ENCODE peak calls at places on chromosomes 5 and 9, in six cellular contexts. B, E, N, R, K and L are unnamed samples.

GRCh38 chr9:122228906-122229837 is at the start of gene LHX6:
- DNase-seq in N (no peak), B (peak), K (no peak), R (no peak), E (no peak), L (no peak)

GRCh38 chr9:86020731-86021130 is 78.6 kb downstream of the GOLM1 start:
- DNase-seq in B (no peak), R (no peak), E (no peak), N (no peak), K (no peak), L (peak)

GRCh38 chr9:107684224-107684623 is 194.7 kb upstream of the KLF4 start:
- DNase-seq in R (no peak), N (no peak), K (no peak), E (no peak), B (peak), L (no peak)

GRCh38 chr5:142032747-142033631 is 20.2 kb upstream of the GNPDA1 start:
- DNase-seq in N (no peak), R (no peak), E (no peak), B (no peak), K (no peak), L (no peak)

GRCh38 chr5:142015781-142016533 is 3.1 kb upstream of the GNPDA1 start:
- DNase-seq in N (no peak), B (peak), K (no peak), E (no peak), R (no peak), L (no peak)

GRCh38 chr9:69822091-69822750 is 1.6 kb downstream of the CFAP95 start:
- DNase-seq in K (no peak), E (no peak), N (no peak), B (no peak), R (no peak), L (peak)

GRCh38 chr5:35904443-35905132 is 33.8 kb downstream of the CAPSL start:
- DNase-seq in E (no peak), B (no peak), R (no peak), N (no peak), K (no peak), L (no peak)

GRCh38 chr5:52840286-52841050 is 52.8 kb downstream of the ITGA1 start:
- DNase-seq in R (no peak), N (no peak), B (no peak), K (no peak), E (no peak), L (peak)

GRCh38 chr5:99543841-99544240 is 615.0 kb upstream of the CHD1 start:
- DNase-seq in B (peak), N (no peak), K (no peak), E (no peak), R (no peak), L (peak)

GRCh38 chr5:65262590-65263189 is 219.0 kb downstream of the ADAMTS6 start:
- DNase-seq in R (peak), B (peak), K (no peak), E (no peak), N (peak), L (peak)

GRCh38 chr5:138925090-138925635 is 50.0 kb upstream of the LRRTM2 start:
- DNase-seq in E (no peak), R (no peak), K (no peak), B (no peak), N (no peak), L (no peak)
- TF ChIP-seq CTCF in E (no peak), R (no peak), K (no peak), B (no peak), N (no peak), L (no peak)

GRCh38 chr5:74201334-74202081 is 439.0 kb downstream of the ENC1 start:
- DNase-seq in B (peak), E (no peak), K (no peak), N (no peak), R (peak), L (peak)
- TF ChIP-seq CTCF in B (no peak), E (no peak), K (no peak), N (no peak), R (no peak), L (peak)

GRCh38 chr9:98767915-98768314 is 28.4 kb downstream of the ANKS6 start:
- DNase-seq in B (no peak), E (no peak), R (no peak), K (no peak), N (no peak), L (no peak)
- TF ChIP-seq CTCF in B (no peak), E (no peak), R (no peak), K (no peak), N (no peak), L (no peak)

GRCh38 chr5:155833282-155833681 is 493.7 kb upstream of the SGCD start:
- DNase-seq in R (no peak), K (no peak), B (no peak), E (no peak), N (no peak), L (no peak)
- TF ChIP-seq CTCF in R (no peak), K (no peak), B (no peak), E (no peak), N (no peak), L (peak)

DNA sequence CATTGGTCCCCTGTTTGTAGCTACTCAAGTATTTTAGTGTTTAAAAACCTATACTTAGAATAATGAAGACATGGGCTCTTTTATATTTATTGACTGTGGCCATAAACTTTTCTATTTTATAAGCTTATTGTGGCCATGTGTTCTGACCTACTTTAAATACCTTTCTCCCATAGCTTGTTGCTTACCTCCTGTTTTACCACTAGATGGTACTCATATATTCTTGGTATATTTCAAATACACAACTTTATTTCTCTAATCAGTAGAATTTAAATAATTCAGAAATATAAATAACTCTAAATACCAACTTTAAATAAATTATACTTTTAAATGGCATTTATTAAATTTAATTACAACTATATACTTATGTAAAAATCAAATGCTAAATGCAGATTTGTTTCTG is 498.0 kb downstream of the PRDM9 start:
- DNase-seq in E (no peak), K (no peak), B (peak), R (no peak), N (no peak), L (no peak)
- TF ChIP-seq CTCF in E (no peak), K (no peak), B (peak), R (no peak), N (no peak), L (no peak)

GRCh38 chr5:100790170-100790665 is 112.9 kb downstream of the ST8SIA4 start:
- DNase-seq in B (no peak), N (no peak), K (no peak), R (no peak), E (no peak), L (no peak)
- TF ChIP-seq CTCF in B (no peak), N (no peak), K (no peak), R (no peak), E (peak), L (no peak)

DNA sequence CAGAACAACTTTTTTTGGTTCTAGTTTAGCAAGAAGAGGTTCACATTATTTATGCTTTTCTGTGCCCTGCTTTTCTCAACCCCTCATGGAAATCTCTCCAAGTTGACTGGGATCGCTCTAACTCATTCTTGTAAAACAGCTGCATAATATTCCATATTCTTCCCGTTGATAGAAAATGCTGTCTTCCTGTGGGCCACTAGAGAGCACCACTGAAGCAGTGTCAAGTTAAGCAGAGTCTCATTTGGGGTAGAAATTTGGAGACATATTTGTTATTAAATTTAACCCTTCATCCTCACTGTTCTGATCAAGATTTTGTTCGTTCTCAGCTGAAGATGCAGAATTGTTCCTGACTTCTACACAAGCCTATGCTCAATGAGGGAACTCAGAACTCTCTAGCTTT is 140.1 kb downstream of the CEMIP2 start:
- DNase-seq in R (no peak), N (no peak), B (peak), E (no peak), K (no peak), L (no peak)
- TF ChIP-seq CTCF in R (peak), N (peak), B (peak), E (peak), K (no peak), L (peak)

GRCh38 chr5:148179234-148179824 is 11.0 kb downstream of the SPINK14 start:
- DNase-seq in K (no peak), E (no peak), B (peak), N (peak), R (peak), L (peak)
- TF ChIP-seq CTCF in K (peak), E (peak), B (peak), N (peak), R (peak), L (peak)

GRCh38 chr9:116151199-116151598 is 2.4 kb upstream of the PAPPA start:
- DNase-seq in R (no peak), K (no peak), N (no peak), E (no peak), B (no peak), L (no peak)

GRCh38 chr9:116152390-116152789 is 1.2 kb upstream of the PAPPA start:
- DNase-seq in N (no peak), E (no peak), R (no peak), B (peak), K (no peak), L (no peak)

GRCh38 chr9:116147821-116148220 is 5.8 kb upstream of the PAPPA start:
- DNase-seq in N (no peak), K (no peak), R (no peak), E (no peak), B (no peak), L (no peak)

GRCh38 chr9:116151966-116152381 is 1.6 kb upstream of the PAPPA start:
- DNase-seq in E (no peak), N (peak), B (peak), R (no peak), K (no peak), L (no peak)

DNA sequence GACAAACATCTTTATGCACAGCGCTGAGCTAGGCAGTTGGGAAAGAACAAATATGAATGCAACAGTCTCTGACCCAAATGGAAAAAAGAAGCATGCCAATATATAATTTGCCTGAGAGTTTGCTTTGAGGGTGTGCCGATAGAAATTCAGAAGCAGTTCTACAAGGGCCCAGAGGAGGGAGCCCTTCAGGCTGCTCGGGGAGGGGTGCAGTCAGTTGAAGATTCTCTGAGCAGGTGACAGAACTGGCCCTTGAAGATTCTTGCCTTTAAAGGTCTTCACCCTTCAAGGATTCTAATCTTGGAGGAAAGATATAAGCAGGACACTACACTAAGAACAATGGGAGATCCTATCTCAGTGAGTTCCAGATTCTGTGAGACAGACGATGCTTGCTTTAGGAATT is 3.7 kb upstream of the PAPPA start:
- DNase-seq in N (no peak), E (no peak), B (peak), R (no peak), K (no peak), L (no peak)
- TF ChIP-seq CTCF in N (peak), E (peak), B (peak), R (peak), K (peak), L (peak)

DNA sequence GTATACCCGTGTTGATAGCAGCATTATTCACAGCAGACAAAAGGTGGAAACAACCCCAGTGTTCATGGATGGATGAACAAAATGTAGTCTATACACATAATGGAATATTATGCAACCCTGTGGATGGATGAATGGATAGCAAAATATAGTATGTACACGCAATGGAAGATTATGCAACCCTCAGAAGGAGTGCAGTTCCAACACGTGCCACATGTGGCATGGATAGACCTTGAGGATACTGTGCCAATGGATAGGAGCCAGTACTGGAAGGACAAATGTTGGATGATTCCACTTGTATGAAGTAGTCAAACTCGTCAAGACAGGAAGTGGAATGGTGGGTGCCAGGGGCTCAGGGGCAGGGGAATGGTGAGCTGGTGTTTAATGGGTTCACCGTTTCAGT is 44.9 kb downstream of the PLEKHG4B start:
- DNase-seq in R (no peak), N (no peak), E (no peak), B (peak), K (no peak), L (no peak)
- TF ChIP-seq CTCF in R (no peak), N (no peak), E (no peak), B (no peak), K (no peak), L (no peak)